ENCODE peak calls at places on chromosomes 7 and 10, in ten cellular contexts. One of them, this sample, is unnamed.

GRCh38 chr10:8060704-8061121 is 6.2 kb downstream of the GATA3 start:
- DNase-seq in activated T-cell treated with anti-CD3 and anti-CD28 coated beads for 1 hour: no peak
- DNase-seq in stimulated activated CD4-positive, alpha-beta T cell treated with anti-CD3 and anti-CD28 coated beads, TNF-alpha, amount 100 ng/mL, for 48 hours: no peak
- DNase-seq in GDM1: no peak
- DNase-seq in lower leg skin: no peak
- DNase-seq in stimulated activated CD8-positive, alpha-beta memory T cell treated with anti-CD3 and anti-CD28 coated beads, Interleukin-2, amount 100 ng/mL, for 1 hour: no peak
- DNase-seq in NCI-H1417: no peak
- DNase-seq in CD4-positive, alpha-beta memory T cell: peak
- DNase-seq in CD8-positive, alpha-beta memory T cell: no peak
- DNase-seq in posterior cingulate gyrus: no peak
- DNase-seq in this sample: no peak

GRCh38 chr7:134826105-134826504 is 46.7 kb downstream of the CALD1 start:
- DNase-seq in activated T-cell treated with anti-CD3 and anti-CD28 coated beads for 1 hour: no peak
- DNase-seq in stimulated activated CD4-positive, alpha-beta T cell treated with anti-CD3 and anti-CD28 coated beads, TNF-alpha, amount 100 ng/mL, for 48 hours: no peak
- DNase-seq in GDM1: no peak
- DNase-seq in lower leg skin: no peak
- DNase-seq in stimulated activated CD8-positive, alpha-beta memory T cell treated with anti-CD3 and anti-CD28 coated beads, Interleukin-2, amount 100 ng/mL, for 1 hour: no peak
- DNase-seq in NCI-H1417: no peak
- DNase-seq in CD4-positive, alpha-beta memory T cell: no peak
- DNase-seq in CD8-positive, alpha-beta memory T cell: no peak
- DNase-seq in posterior cingulate gyrus: no peak
- DNase-seq in this sample: no peak

GRCh38 chr10:94328613-94329012 is 34.1 kb downstream of the NOC3L start:
- DNase-seq in activated T-cell treated with anti-CD3 and anti-CD28 coated beads for 1 hour: no peak
- DNase-seq in stimulated activated CD4-positive, alpha-beta T cell treated with anti-CD3 and anti-CD28 coated beads, TNF-alpha, amount 100 ng/mL, for 48 hours: no peak
- DNase-seq in GDM1: no peak
- DNase-seq in lower leg skin: no peak
- DNase-seq in stimulated activated CD8-positive, alpha-beta memory T cell treated with anti-CD3 and anti-CD28 coated beads, Interleukin-2, amount 100 ng/mL, for 1 hour: no peak
- DNase-seq in NCI-H1417: no peak
- DNase-seq in CD4-positive, alpha-beta memory T cell: no peak
- DNase-seq in CD8-positive, alpha-beta memory T cell: no peak
- DNase-seq in posterior cingulate gyrus: no peak
- DNase-seq in this sample: no peak

GRCh38 chr10:76430330-76430729 is 998.9 kb downstream of the LRMDA start:
- DNase-seq in activated T-cell treated with anti-CD3 and anti-CD28 coated beads for 1 hour: no peak
- DNase-seq in stimulated activated CD4-positive, alpha-beta T cell treated with anti-CD3 and anti-CD28 coated beads, TNF-alpha, amount 100 ng/mL, for 48 hours: no peak
- DNase-seq in GDM1: no peak
- DNase-seq in lower leg skin: no peak
- DNase-seq in stimulated activated CD8-positive, alpha-beta memory T cell treated with anti-CD3 and anti-CD28 coated beads, Interleukin-2, amount 100 ng/mL, for 1 hour: no peak
- DNase-seq in NCI-H1417: peak
- DNase-seq in CD4-positive, alpha-beta memory T cell: no peak
- DNase-seq in CD8-positive, alpha-beta memory T cell: no peak
- DNase-seq in posterior cingulate gyrus: no peak
- DNase-seq in this sample: no peak

GRCh38 chr10:69963835-69964710 is 88.6 kb upstream of the MACROH2A2 start:
- DNase-seq in activated T-cell treated with anti-CD3 and anti-CD28 coated beads for 1 hour: no peak
- DNase-seq in stimulated activated CD4-positive, alpha-beta T cell treated with anti-CD3 and anti-CD28 coated beads, TNF-alpha, amount 100 ng/mL, for 48 hours: no peak
- DNase-seq in GDM1: no peak
- DNase-seq in lower leg skin: peak
- DNase-seq in stimulated activated CD8-positive, alpha-beta memory T cell treated with anti-CD3 and anti-CD28 coated beads, Interleukin-2, amount 100 ng/mL, for 1 hour: no peak
- DNase-seq in NCI-H1417: no peak
- DNase-seq in CD4-positive, alpha-beta memory T cell: no peak
- DNase-seq in CD8-positive, alpha-beta memory T cell: no peak
- DNase-seq in posterior cingulate gyrus: no peak
- DNase-seq in this sample: no peak

GRCh38 chr7:82729172-82730030 is 285.8 kb upstream of the CACNA2D1 start:
- DNase-seq in activated T-cell treated with anti-CD3 and anti-CD28 coated beads for 1 hour: no peak
- DNase-seq in stimulated activated CD4-positive, alpha-beta T cell treated with anti-CD3 and anti-CD28 coated beads, TNF-alpha, amount 100 ng/mL, for 48 hours: no peak
- DNase-seq in GDM1: no peak
- DNase-seq in lower leg skin: no peak
- DNase-seq in stimulated activated CD8-positive, alpha-beta memory T cell treated with anti-CD3 and anti-CD28 coated beads, Interleukin-2, amount 100 ng/mL, for 1 hour: no peak
- DNase-seq in NCI-H1417: peak
- DNase-seq in CD4-positive, alpha-beta memory T cell: no peak
- DNase-seq in CD8-positive, alpha-beta memory T cell: no peak
- DNase-seq in posterior cingulate gyrus: no peak
- DNase-seq in this sample: no peak

GRCh38 chr7:79806161-79806734 is 328.4 kb upstream of the GNAI1 start:
- DNase-seq in activated T-cell treated with anti-CD3 and anti-CD28 coated beads for 1 hour: no peak
- DNase-seq in stimulated activated CD4-positive, alpha-beta T cell treated with anti-CD3 and anti-CD28 coated beads, TNF-alpha, amount 100 ng/mL, for 48 hours: no peak
- DNase-seq in GDM1: no peak
- DNase-seq in lower leg skin: no peak
- DNase-seq in stimulated activated CD8-positive, alpha-beta memory T cell treated with anti-CD3 and anti-CD28 coated beads, Interleukin-2, amount 100 ng/mL, for 1 hour: no peak
- DNase-seq in NCI-H1417: peak
- DNase-seq in CD4-positive, alpha-beta memory T cell: no peak
- DNase-seq in CD8-positive, alpha-beta memory T cell: no peak
- DNase-seq in posterior cingulate gyrus: no peak
- DNase-seq in this sample: no peak

GRCh38 chr7:78487464-78487863 is 688.9 kb downstream of the PHTF2 start:
- DNase-seq in activated T-cell treated with anti-CD3 and anti-CD28 coated beads for 1 hour: no peak
- DNase-seq in stimulated activated CD4-positive, alpha-beta T cell treated with anti-CD3 and anti-CD28 coated beads, TNF-alpha, amount 100 ng/mL, for 48 hours: no peak
- DNase-seq in GDM1: no peak
- DNase-seq in lower leg skin: no peak
- DNase-seq in stimulated activated CD8-positive, alpha-beta memory T cell treated with anti-CD3 and anti-CD28 coated beads, Interleukin-2, amount 100 ng/mL, for 1 hour: no peak
- DNase-seq in NCI-H1417: no peak
- DNase-seq in CD4-positive, alpha-beta memory T cell: no peak
- DNase-seq in CD8-positive, alpha-beta memory T cell: no peak
- DNase-seq in posterior cingulate gyrus: no peak
- DNase-seq in this sample: no peak

GRCh38 chr7:116521046-116521664 is 3.7 kb upstream of the CAV1 start:
- DNase-seq in activated T-cell treated with anti-CD3 and anti-CD28 coated beads for 1 hour: no peak
- DNase-seq in stimulated activated CD4-positive, alpha-beta T cell treated with anti-CD3 and anti-CD28 coated beads, TNF-alpha, amount 100 ng/mL, for 48 hours: no peak
- DNase-seq in GDM1: no peak
- DNase-seq in lower leg skin: no peak
- DNase-seq in stimulated activated CD8-positive, alpha-beta memory T cell treated with anti-CD3 and anti-CD28 coated beads, Interleukin-2, amount 100 ng/mL, for 1 hour: no peak
- DNase-seq in NCI-H1417: no peak
- DNase-seq in CD4-positive, alpha-beta memory T cell: no peak
- DNase-seq in CD8-positive, alpha-beta memory T cell: no peak
- DNase-seq in posterior cingulate gyrus: no peak
- DNase-seq in this sample: no peak

This sample was measured in tibial nerve.